ENCODE peak calls at places on chromosome 9, in six cellular contexts. R is AG04450, M is astrocyte of the spinal cord, Y is esophagus squamous epithelium, H is endothelial cell of umbilical vein, X is lower leg skin. P is an unnamed sample.

GRCh38 chr9:38417003-38417965 is 7.0 kb downstream of the IGFBPL1 start:
- DNase-seq in R (no peak), M (no peak), Y (no peak), H (peak), X (no peak), P (no peak)

GRCh38 chr9:91786132-91786896 is 163.7 kb downstream of the ROR2 start:
- DNase-seq in R (no peak), M (no peak), Y (no peak), H (no peak), X (no peak), P (peak)

GRCh38 chr9:96383165-96383939 is at the start of gene SLC35D2:
- DNase-seq in R (no peak), M (peak), Y (no peak), H (peak), X (peak), P (peak)

GRCh38 chr9:69085523-69086283 is 50.2 kb downstream of the FXN start:
- DNase-seq in R (no peak), M (peak), Y (no peak), H (peak), X (no peak), P (no peak)

GRCh38 chr9:71819115-71819739 is 50.9 kb upstream of the CEMIP2 start:
- DNase-seq in R (no peak), M (peak), Y (no peak), H (peak), X (peak), P (no peak)

GRCh38 chr9:128818839-128819715 is 777 bp downstream of the ENDOG start:
- DNase-seq in R (no peak), M (no peak), Y (no peak), H (peak), X (no peak), P (peak)

GRCh38 chr9:121700831-121701419 is 49.5 kb downstream of the DAB2IP start:
- DNase-seq in R (no peak), M (no peak), Y (no peak), H (peak), X (no peak), P (no peak)

GRCh38 chr9:91905958-91906585 is 44.0 kb downstream of the ROR2 start:
- DNase-seq in R (no peak), M (no peak), Y (no peak), H (no peak), X (no peak), P (peak)

GRCh38 chr9:5714501-5715401 is 85.8 kb downstream of the RIC1 start:
- DNase-seq in R (no peak), M (peak), Y (no peak), H (peak), X (no peak), P (no peak)

GRCh38 chr9:89996717-89997116 is 391.9 kb downstream of the GADD45G start:
- DNase-seq in R (no peak), M (no peak), Y (no peak), H (no peak), X (no peak), P (no peak)

GRCh38 chr9:75866273-75866871 is 24.1 kb upstream of the PCSK5 start:
- DNase-seq in R (no peak), M (peak), Y (no peak), H (peak), X (peak), P (no peak)

GRCh38 chr9:112198646-112199045 is 23.5 kb upstream of the SUSD1 start:
- DNase-seq in R (no peak), M (no peak), Y (no peak), H (no peak), X (no peak), P (no peak)

GRCh38 chr9:83007521-83008300 is 55.2 kb downstream of the RASEF start:
- DNase-seq in R (no peak), M (no peak), Y (no peak), H (no peak), X (no peak), P (peak)

GRCh38 chr9:89808076-89808701 is 203.4 kb downstream of the GADD45G start:
- DNase-seq in R (no peak), M (peak), Y (no peak), H (peak), X (no peak), P (no peak)

GRCh38 chr9:88736136-88736637 is 201.2 kb downstream of the NXNL2 start:
- DNase-seq in R (no peak), M (no peak), Y (no peak), H (no peak), X (no peak), P (no peak)

GRCh38 chr9:121353246-121353975 is 16.6 kb downstream of the STOM start:
- DNase-seq in R (no peak), M (no peak), Y (no peak), H (no peak), X (no peak), P (no peak)

GRCh38 chr9:20304001-20304400 is 318.3 kb downstream of the MLLT3 start:
- DNase-seq in R (no peak), M (no peak), Y (no peak), H (no peak), X (no peak), P (no peak)

GRCh38 chr9:108257387-108257786 is 598.4 kb downstream of the ACTL7B start:
- DNase-seq in R (no peak), M (no peak), Y (no peak), H (no peak), X (no peak), P (no peak)

GRCh38 chr9:113293285-113293874 is 9.8 kb downstream of the RNF183 start:
- DNase-seq in R (no peak), M (no peak), Y (no peak), H (no peak), X (no peak), P (no peak)

GRCh38 chr9:19473605-19474004 is 64.8 kb downstream of the ACER2 start:
- DNase-seq in R (no peak), M (no peak), Y (no peak), H (no peak), X (no peak), P (no peak)

GRCh38 chr9:31608881-31609280 is 775.6 kb upstream of the ACO1 start:
- DNase-seq in R (no peak), M (no peak), Y (no peak), H (peak), X (no peak), P (no peak)

GRCh38 chr9:5336683-5337082 is 3.0 kb downstream of the RLN1 start:
- DNase-seq in R (no peak), M (no peak), Y (no peak), H (no peak), X (no peak), P (no peak)

GRCh38 chr9:89543621-89544279 is 45.8 kb upstream of the SEMA4D start:
- DNase-seq in R (no peak), M (no peak), Y (no peak), H (no peak), X (no peak), P (no peak)

GRCh38 chr9:89821081-89821480 is 216.3 kb downstream of the GADD45G start:
- DNase-seq in R (no peak), M (no peak), Y (no peak), H (no peak), X (no peak), P (no peak)

GRCh38 chr9:90900130-90900529 is 98.5 kb downstream of the SYK start:
- DNase-seq in R (no peak), M (no peak), Y (no peak), H (no peak), X (no peak), P (no peak)

GRCh38 chr9:3238241-3238640 is 287.6 kb downstream of the RFX3 start:
- DNase-seq in R (peak), M (no peak), Y (no peak), H (no peak), X (no peak), P (no peak)

GRCh38 chr9:126438757-126439401 is 112.2 kb downstream of the MVB12B start:
- DNase-seq in R (no peak), M (no peak), Y (no peak), H (no peak), X (no peak), P (no peak)

GRCh38 chr9:112757300-112757883 is 6.8 kb downstream of the SNX30 start:
- DNase-seq in R (no peak), M (no peak), Y (no peak), H (no peak), X (no peak), P (no peak)

GRCh38 chr9:95947118-95947517 is 71.6 kb downstream of the ERCC6L2 start:
- DNase-seq in R (no peak), M (no peak), Y (no peak), H (no peak), X (no peak), P (no peak)

GRCh38 chr9:136803551-136804508 is 3.9 kb upstream of the RABL6 start:
- DNase-seq in R (no peak), M (no peak), Y (no peak), H (no peak), X (no peak), P (no peak)
- H3K4me3 ChIP-seq in R (no peak), M (no peak), Y (no peak), H (no peak), X (no peak), P (no peak)

DNA sequence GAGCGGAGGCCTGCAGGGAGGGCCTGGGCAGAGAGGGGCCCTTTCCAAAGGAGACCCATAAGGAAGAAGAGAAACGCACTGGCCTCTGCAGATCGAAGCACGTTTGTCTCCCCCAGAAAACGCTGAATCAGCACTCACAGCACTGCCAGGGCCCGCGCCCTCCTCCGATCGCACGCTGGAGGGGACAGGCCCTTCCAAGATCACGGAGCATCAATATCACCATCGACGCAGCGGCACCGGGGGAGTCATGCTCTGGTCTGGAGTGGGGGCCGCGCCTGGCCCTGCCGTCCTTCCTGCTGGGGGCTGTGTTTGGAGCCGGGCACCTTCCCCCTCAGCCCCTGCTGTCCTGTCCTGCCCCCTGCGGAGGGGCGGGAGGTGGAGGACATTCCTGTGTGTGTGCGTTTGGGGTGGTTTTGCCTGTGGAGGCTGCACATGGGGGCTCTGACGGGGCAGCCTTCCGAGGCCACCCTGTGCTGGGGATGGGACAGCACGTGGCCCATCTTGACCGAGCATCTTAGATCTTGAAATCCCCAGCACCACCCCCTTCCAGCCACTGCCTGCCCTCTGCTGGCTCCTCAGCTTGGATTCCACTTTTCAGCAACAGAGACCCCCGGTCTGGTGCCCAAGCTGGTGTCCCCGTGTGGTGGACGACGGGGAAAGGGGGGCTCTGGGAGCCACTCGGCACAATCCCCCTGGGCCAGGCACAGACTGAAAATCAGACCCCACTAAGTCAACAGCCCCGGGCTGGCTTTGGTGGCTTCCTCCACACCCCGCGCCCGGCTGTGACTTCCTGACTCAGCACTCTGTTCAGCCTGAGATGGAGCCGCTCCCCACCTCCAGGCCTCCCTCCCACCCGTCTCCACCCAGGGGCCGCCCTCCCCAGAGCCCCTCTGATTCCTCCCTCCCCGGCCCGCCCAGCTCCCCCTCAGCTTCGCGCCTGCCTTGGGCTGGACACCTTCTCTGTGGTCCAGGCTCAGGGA is 8.3 kb downstream of the TMEM250 start:
- DNase-seq in R (no peak), M (peak), Y (no peak), H (no peak), X (no peak), P (no peak)
- H3K4me3 ChIP-seq in R (peak), M (peak), Y (peak), H (no peak), X (no peak), P (peak)

DNA sequence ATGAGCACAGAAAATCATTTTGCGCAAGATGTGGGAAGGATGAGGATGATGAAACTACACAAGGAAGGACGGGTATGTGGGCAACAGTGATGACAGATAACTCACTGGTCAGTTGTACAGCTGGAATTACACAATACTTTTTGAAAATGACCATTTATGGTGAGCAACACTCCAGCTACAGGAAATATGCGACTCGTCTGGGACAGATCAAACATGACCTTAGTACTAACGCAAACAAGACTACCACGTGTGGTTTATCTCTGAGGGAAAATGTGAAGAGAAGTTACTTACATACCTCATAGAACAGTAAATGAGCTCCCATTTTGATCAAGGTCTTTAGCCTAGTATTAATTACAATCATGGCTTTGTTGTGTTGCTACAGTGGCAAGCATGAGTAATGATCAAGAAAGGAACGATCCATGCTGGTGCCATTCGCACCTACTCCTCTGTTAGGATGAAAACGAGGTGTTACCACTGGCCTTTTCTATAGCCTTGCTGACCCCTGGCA is 456.9 kb downstream of the BNC2 start:
- DNase-seq in R (peak), M (peak), Y (no peak), H (no peak), X (no peak), P (no peak)
- H3K4me3 ChIP-seq in R (no peak), M (no peak), Y (no peak), H (no peak), X (no peak), P (no peak)

DNA sequence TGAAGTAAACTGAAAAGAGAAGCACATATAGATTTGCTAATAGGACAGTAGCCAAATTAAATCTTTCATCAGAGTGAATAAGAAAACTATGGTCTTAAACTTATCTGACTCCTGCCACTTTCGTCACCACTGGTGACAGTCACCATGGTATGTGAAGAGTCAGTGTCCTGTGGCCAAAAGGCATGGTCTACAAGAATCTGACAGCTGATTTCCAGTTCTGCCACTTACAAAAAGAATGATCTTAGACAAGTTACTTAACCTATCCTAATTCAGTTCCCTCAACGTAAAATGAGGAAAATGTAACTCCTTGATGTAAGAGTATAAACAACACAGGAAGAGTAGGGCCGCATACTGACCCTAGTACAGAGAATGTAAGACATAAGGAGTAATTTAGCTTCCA is 102.0 kb downstream of the LPAR1 start:
- DNase-seq in R (no peak), M (no peak), Y (no peak), H (no peak), X (no peak), P (no peak)
- H3K4me3 ChIP-seq in R (no peak), M (no peak), Y (no peak), H (no peak), X (no peak), P (no peak)

GRCh38 chr9:115117999-115118470 is at the start of gene TNC:
- DNase-seq in R (peak), M (peak), Y (no peak), H (peak), X (peak), P (peak)
- H3K4me3 ChIP-seq in R (peak), M (peak), Y (peak), H (no peak), X (no peak), P (peak)